ENCODE peak calls at places on chromosome 9, in nine cellular contexts. One of them, this sample, is unnamed.

GRCh38 chr9:36037580-36038169 is 962 bp downstream of the RECK start:
- DNase-seq in Panc1: peak; percentile 22
- DNase-seq in A549: peak; percentile 17
- DNase-seq in fibroblast of mammary gland: no peak
- DNase-seq in AG09309: no peak
- DNase-seq in fibroblast of pulmonary artery: no peak
- DNase-seq in colonic mucosa: no peak
- DNase-seq in foreskin fibroblast: peak; percentile 54
- DNase-seq in stomach: no peak
- DNase-seq in this sample: no peak

GRCh38 chr9:137607141-137607857 is 1.8 kb downstream of the ARRDC1 start:
- DNase-seq in Panc1: no peak
- DNase-seq in A549: no peak
- DNase-seq in fibroblast of mammary gland: no peak
- DNase-seq in AG09309: no peak
- DNase-seq in fibroblast of pulmonary artery: no peak
- DNase-seq in colonic mucosa: no peak
- DNase-seq in foreskin fibroblast: peak; percentile 81
- DNase-seq in stomach: no peak
- DNase-seq in this sample: no peak

GRCh38 chr9:124078641-124079040 is 67.1 kb downstream of the LHX2 start:
- DNase-seq in Panc1: peak; percentile 57
- DNase-seq in A549: peak; percentile 44
- DNase-seq in fibroblast of mammary gland: peak; percentile 52
- DNase-seq in AG09309: no peak
- DNase-seq in fibroblast of pulmonary artery: peak; percentile 68
- DNase-seq in colonic mucosa: no peak
- DNase-seq in foreskin fibroblast: peak; percentile 66
- DNase-seq in stomach: no peak
- DNase-seq in this sample: no peak

GRCh38 chr9:137245450-137246421 is 4.6 kb downstream of the TUBB4B start:
- DNase-seq in Panc1: no peak
- DNase-seq in A549: no peak
- DNase-seq in fibroblast of mammary gland: no peak
- DNase-seq in AG09309: no peak
- DNase-seq in fibroblast of pulmonary artery: no peak
- DNase-seq in colonic mucosa: no peak
- DNase-seq in foreskin fibroblast: no peak
- DNase-seq in stomach: no peak
- DNase-seq in this sample: no peak

GRCh38 chr9:105040462-105040861 is 112.5 kb upstream of the ABCA1 start:
- DNase-seq in Panc1: no peak
- DNase-seq in A549: no peak
- DNase-seq in fibroblast of mammary gland: no peak
- DNase-seq in AG09309: no peak
- DNase-seq in fibroblast of pulmonary artery: no peak
- DNase-seq in colonic mucosa: no peak
- DNase-seq in foreskin fibroblast: no peak
- DNase-seq in stomach: no peak
- DNase-seq in this sample: no peak

GRCh38 chr9:89664896-89665329 is 60.1 kb downstream of the GADD45G start:
- DNase-seq in Panc1: no peak
- DNase-seq in A549: no peak
- DNase-seq in fibroblast of mammary gland: no peak
- DNase-seq in AG09309: no peak
- DNase-seq in fibroblast of pulmonary artery: no peak
- DNase-seq in colonic mucosa: peak; percentile 89
- DNase-seq in foreskin fibroblast: no peak
- DNase-seq in stomach: peak; percentile 94
- DNase-seq in this sample: no peak

GRCh38 chr9:120571443-120572257 is 8.3 kb downstream of the CDK5RAP2 start:
- DNase-seq in Panc1: no peak
- DNase-seq in A549: peak; percentile 28
- DNase-seq in fibroblast of mammary gland: peak; percentile 43
- DNase-seq in AG09309: peak; percentile 84
- DNase-seq in fibroblast of pulmonary artery: peak; percentile 53
- DNase-seq in colonic mucosa: no peak
- DNase-seq in foreskin fibroblast: peak; percentile 89
- DNase-seq in stomach: peak; percentile 84
- DNase-seq in this sample: no peak

GRCh38 chr9:7536310-7536939 is 263.2 kb downstream of the DMAC1 start:
- DNase-seq in Panc1: peak; percentile 13
- DNase-seq in A549: peak; percentile 54
- DNase-seq in fibroblast of mammary gland: peak; percentile 66
- DNase-seq in AG09309: peak; percentile 7
- DNase-seq in fibroblast of pulmonary artery: peak; percentile 73
- DNase-seq in colonic mucosa: peak; percentile 69
- DNase-seq in foreskin fibroblast: peak; percentile 59
- DNase-seq in stomach: peak; percentile 32
- DNase-seq in this sample: peak; percentile 40

GRCh38 chr9:79014929-79015699 is 556.7 kb upstream of the TLE4 start:
- DNase-seq in Panc1: no peak
- DNase-seq in A549: peak; percentile 30
- DNase-seq in fibroblast of mammary gland: no peak
- DNase-seq in AG09309: no peak
- DNase-seq in fibroblast of pulmonary artery: peak; percentile 5
- DNase-seq in colonic mucosa: no peak
- DNase-seq in foreskin fibroblast: peak; percentile 41
- DNase-seq in stomach: no peak
- DNase-seq in this sample: no peak

GRCh38 chr9:95605087-95605486 is 88.3 kb upstream of the PTCH1 start:
- DNase-seq in Panc1: no peak
- DNase-seq in A549: no peak
- DNase-seq in fibroblast of mammary gland: no peak
- DNase-seq in AG09309: no peak
- DNase-seq in fibroblast of pulmonary artery: no peak
- DNase-seq in colonic mucosa: no peak
- DNase-seq in foreskin fibroblast: no peak
- DNase-seq in stomach: no peak
- DNase-seq in this sample: peak; percentile 23

GRCh38 chr9:20356392-20357206 is 265.7 kb downstream of the MLLT3 start:
- DNase-seq in Panc1: peak; percentile 24
- DNase-seq in A549: peak; percentile 83
- DNase-seq in fibroblast of mammary gland: peak; percentile 86
- DNase-seq in AG09309: peak; percentile 62
- DNase-seq in fibroblast of pulmonary artery: peak; percentile 92
- DNase-seq in colonic mucosa: peak; percentile 77
- DNase-seq in foreskin fibroblast: peak; percentile 94
- DNase-seq in stomach: peak; percentile 64
- DNase-seq in this sample: peak; percentile 62

GRCh38 chr9:68458918-68459317 is 81.8 kb downstream of the TMEM252 start:
- DNase-seq in Panc1: no peak
- DNase-seq in A549: peak; percentile 46
- DNase-seq in fibroblast of mammary gland: no peak
- DNase-seq in AG09309: no peak
- DNase-seq in fibroblast of pulmonary artery: no peak
- DNase-seq in colonic mucosa: no peak
- DNase-seq in foreskin fibroblast: no peak
- DNase-seq in stomach: no peak
- DNase-seq in this sample: no peak

GRCh38 chr9:137350696-137351584 is 48.9 kb upstream of the NRARP start:
- DNase-seq in Panc1: no peak
- DNase-seq in A549: no peak
- DNase-seq in fibroblast of mammary gland: no peak
- DNase-seq in AG09309: no peak
- DNase-seq in fibroblast of pulmonary artery: no peak
- DNase-seq in colonic mucosa: no peak
- DNase-seq in foreskin fibroblast: no peak
- DNase-seq in stomach: peak; percentile 17
- DNase-seq in this sample: no peak

GRCh38 chr9:88278036-88278435 is 110.2 kb upstream of the SPIN1 start:
- DNase-seq in Panc1: no peak
- DNase-seq in A549: no peak
- DNase-seq in fibroblast of mammary gland: no peak
- DNase-seq in AG09309: no peak
- DNase-seq in fibroblast of pulmonary artery: no peak
- DNase-seq in colonic mucosa: no peak
- DNase-seq in foreskin fibroblast: no peak
- DNase-seq in stomach: no peak
- DNase-seq in this sample: no peak

GRCh38 chr9:88280816-88281382 is 107.3 kb upstream of the SPIN1 start:
- DNase-seq in Panc1: no peak
- DNase-seq in A549: peak; percentile 16
- DNase-seq in fibroblast of mammary gland: peak; percentile 49
- DNase-seq in AG09309: no peak
- DNase-seq in fibroblast of pulmonary artery: peak; percentile 11
- DNase-seq in colonic mucosa: no peak
- DNase-seq in foreskin fibroblast: no peak
- DNase-seq in stomach: no peak
- DNase-seq in this sample: no peak
- TF ChIP-seq CTCF in Panc1: no peak
- TF ChIP-seq CTCF in A549: no peak
- TF ChIP-seq CTCF in fibroblast of mammary gland: no peak
- TF ChIP-seq CTCF in AG09309: no peak
- TF ChIP-seq CTCF in fibroblast of pulmonary artery: no peak
- TF ChIP-seq CTCF in colonic mucosa: no peak
- TF ChIP-seq CTCF in foreskin fibroblast: no peak
- TF ChIP-seq CTCF in stomach: no peak
- TF ChIP-seq CTCF in this sample: no peak

GRCh38 chr9:109022909-109023308 is 9.6 kb upstream of the CTNNAL1 start:
- DNase-seq in Panc1: no peak
- DNase-seq in A549: peak; percentile 43
- DNase-seq in fibroblast of mammary gland: no peak
- DNase-seq in AG09309: no peak
- DNase-seq in fibroblast of pulmonary artery: no peak
- DNase-seq in colonic mucosa: no peak
- DNase-seq in foreskin fibroblast: no peak
- DNase-seq in stomach: no peak
- DNase-seq in this sample: no peak

GRCh38 chr9:109020113-109020512 is 6.8 kb upstream of the CTNNAL1 start:
- DNase-seq in Panc1: no peak
- DNase-seq in A549: no peak
- DNase-seq in fibroblast of mammary gland: no peak
- DNase-seq in AG09309: no peak
- DNase-seq in fibroblast of pulmonary artery: no peak
- DNase-seq in colonic mucosa: no peak
- DNase-seq in foreskin fibroblast: no peak
- DNase-seq in stomach: no peak
- DNase-seq in this sample: no peak

GRCh38 chr9:109020982-109021511 is 7.7 kb upstream of the CTNNAL1 start:
- DNase-seq in Panc1: no peak
- DNase-seq in A549: no peak
- DNase-seq in fibroblast of mammary gland: no peak
- DNase-seq in AG09309: no peak
- DNase-seq in fibroblast of pulmonary artery: no peak
- DNase-seq in colonic mucosa: no peak
- DNase-seq in foreskin fibroblast: no peak
- DNase-seq in stomach: no peak
- DNase-seq in this sample: no peak

GRCh38 chr9:109019420-109019819 is 6.1 kb upstream of the CTNNAL1 start:
- DNase-seq in Panc1: no peak
- DNase-seq in A549: no peak
- DNase-seq in fibroblast of mammary gland: no peak
- DNase-seq in AG09309: no peak
- DNase-seq in fibroblast of pulmonary artery: no peak
- DNase-seq in colonic mucosa: no peak
- DNase-seq in foreskin fibroblast: no peak
- DNase-seq in stomach: no peak
- DNase-seq in this sample: no peak

DNA sequence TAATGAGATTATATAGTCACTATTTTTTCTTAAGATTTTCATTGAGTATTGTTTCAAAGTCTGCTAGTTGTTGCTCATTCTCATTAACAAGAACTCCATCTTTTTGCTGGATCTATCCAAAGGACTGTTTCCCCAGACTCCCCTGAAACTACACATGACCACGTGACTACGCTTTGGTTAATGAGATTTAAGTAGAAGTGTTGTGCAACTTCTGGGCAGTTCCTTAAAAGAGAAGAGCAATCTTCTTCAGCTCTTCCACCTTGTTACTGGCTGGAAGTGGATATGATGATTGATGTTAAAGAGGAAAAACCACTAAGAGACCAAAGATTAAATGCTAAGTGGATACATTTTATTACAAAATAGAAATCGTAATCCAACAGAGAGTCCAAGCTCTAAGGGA is 7.3 kb upstream of the CTNNAL1 start:
- DNase-seq in Panc1: no peak
- DNase-seq in A549: no peak
- DNase-seq in fibroblast of mammary gland: no peak
- DNase-seq in AG09309: no peak
- DNase-seq in fibroblast of pulmonary artery: no peak
- DNase-seq in colonic mucosa: no peak
- DNase-seq in foreskin fibroblast: no peak
- DNase-seq in stomach: no peak
- DNase-seq in this sample: no peak
- TF ChIP-seq CTCF in Panc1: no peak
- TF ChIP-seq CTCF in A549: no peak
- TF ChIP-seq CTCF in fibroblast of mammary gland: no peak
- TF ChIP-seq CTCF in AG09309: no peak
- TF ChIP-seq CTCF in fibroblast of pulmonary artery: no peak
- TF ChIP-seq CTCF in colonic mucosa: no peak
- TF ChIP-seq CTCF in foreskin fibroblast: no peak
- TF ChIP-seq CTCF in stomach: no peak
- TF ChIP-seq CTCF in this sample: no peak

GRCh38 chr9:93593144-93593655 is 16.8 kb downstream of the PHF2 start:
- DNase-seq in Panc1: no peak
- DNase-seq in A549: no peak
- DNase-seq in fibroblast of mammary gland: no peak
- DNase-seq in AG09309: no peak
- DNase-seq in fibroblast of pulmonary artery: no peak
- DNase-seq in colonic mucosa: no peak
- DNase-seq in foreskin fibroblast: no peak
- DNase-seq in stomach: no peak
- DNase-seq in this sample: no peak

GRCh38 chr9:93591301-93591700 is 14.9 kb downstream of the PHF2 start:
- DNase-seq in Panc1: no peak
- DNase-seq in A549: no peak
- DNase-seq in fibroblast of mammary gland: no peak
- DNase-seq in AG09309: no peak
- DNase-seq in fibroblast of pulmonary artery: no peak
- DNase-seq in colonic mucosa: no peak
- DNase-seq in foreskin fibroblast: no peak
- DNase-seq in stomach: no peak
- DNase-seq in this sample: no peak

GRCh38 chr9:93594041-93594756 is 17.8 kb downstream of the PHF2 start:
- DNase-seq in Panc1: no peak
- DNase-seq in A549: no peak
- DNase-seq in fibroblast of mammary gland: no peak
- DNase-seq in AG09309: no peak
- DNase-seq in fibroblast of pulmonary artery: no peak
- DNase-seq in colonic mucosa: peak; percentile 88
- DNase-seq in foreskin fibroblast: no peak
- DNase-seq in stomach: no peak
- DNase-seq in this sample: no peak

GRCh38 chr9:93591706-93592388 is 15.5 kb downstream of the PHF2 start:
- DNase-seq in Panc1: no peak
- DNase-seq in A549: no peak
- DNase-seq in fibroblast of mammary gland: no peak
- DNase-seq in AG09309: no peak
- DNase-seq in fibroblast of pulmonary artery: no peak
- DNase-seq in colonic mucosa: no peak
- DNase-seq in foreskin fibroblast: peak; percentile 19
- DNase-seq in stomach: no peak
- DNase-seq in this sample: no peak

GRCh38 chr9:93592389-93593021 is 16.1 kb downstream of the PHF2 start:
- DNase-seq in Panc1: no peak
- DNase-seq in A549: peak; percentile 37
- DNase-seq in fibroblast of mammary gland: no peak
- DNase-seq in AG09309: no peak
- DNase-seq in fibroblast of pulmonary artery: no peak
- DNase-seq in colonic mucosa: no peak
- DNase-seq in foreskin fibroblast: peak; percentile 33
- DNase-seq in stomach: no peak
- DNase-seq in this sample: no peak
- TF ChIP-seq CTCF in Panc1: no peak
- TF ChIP-seq CTCF in A549: no peak
- TF ChIP-seq CTCF in fibroblast of mammary gland: peak; percentile 17
- TF ChIP-seq CTCF in AG09309: peak; percentile 13
- TF ChIP-seq CTCF in fibroblast of pulmonary artery: peak; percentile 12
- TF ChIP-seq CTCF in colonic mucosa: no peak
- TF ChIP-seq CTCF in foreskin fibroblast: peak; percentile 11
- TF ChIP-seq CTCF in stomach: peak; percentile 7
- TF ChIP-seq CTCF in this sample: no peak

GRCh38 chr9:84781431-84781830 is 111.9 kb downstream of the NTRK2 start:
- DNase-seq in Panc1: no peak
- DNase-seq in A549: peak; percentile 7
- DNase-seq in fibroblast of mammary gland: peak; percentile 2
- DNase-seq in AG09309: no peak
- DNase-seq in fibroblast of pulmonary artery: peak; percentile 11
- DNase-seq in colonic mucosa: no peak
- DNase-seq in foreskin fibroblast: peak; percentile 24
- DNase-seq in stomach: no peak
- DNase-seq in this sample: peak; percentile 12
- TF ChIP-seq CTCF in Panc1: peak; percentile 28
- TF ChIP-seq CTCF in A549: peak; percentile 35
- TF ChIP-seq CTCF in fibroblast of mammary gland: peak; percentile 27
- TF ChIP-seq CTCF in AG09309: peak; percentile 36
- TF ChIP-seq CTCF in fibroblast of pulmonary artery: peak; percentile 36
- TF ChIP-seq CTCF in colonic mucosa: no peak
- TF ChIP-seq CTCF in foreskin fibroblast: peak; percentile 46
- TF ChIP-seq CTCF in stomach: no peak
- TF ChIP-seq CTCF in this sample: peak; percentile 51